ENCODE peak calls at places on chromosomes 5 and 9, in six cellular contexts. H is choroid plexus epithelial cell; Y is stimulated activated CD8-positive, alpha-beta memory T cell treated with anti-CD3 and anti-CD28 coated beads, Interleukin-4, amount 100 ng/mL, for 4 hours; E is LoVo; T is HFFc6; G is ecto neural progenitor cell. D is an unnamed sample.

GRCh38 chr9:9614607-9615006 is 998.2 kb downstream of the PTPRD start:
- DNase-seq in H (no peak), Y (no peak), E (no peak), T (no peak), G (no peak), D (no peak)

GRCh38 chr9:93606187-93606586 is 29.8 kb downstream of the PHF2 start:
- DNase-seq in H (no peak), Y (no peak), E (no peak), T (no peak), G (no peak), D (no peak)

GRCh38 chr9:121778252-121779225 is 127.1 kb downstream of the DAB2IP start:
- DNase-seq in H (peak), Y (no peak), E (no peak), T (peak), G (no peak), D (no peak)

GRCh38 chr9:95771556-95772280 is 103.8 kb upstream of the ERCC6L2 start:
- DNase-seq in H (peak), Y (no peak), E (no peak), T (no peak), G (peak), D (no peak)

GRCh38 chr5:134509308-134510040 is 16.0 kb upstream of the JADE2 start:
- DNase-seq in H (no peak), Y (no peak), E (peak), T (peak), G (no peak), D (peak)

GRCh38 chr9:133711428-133712220 is 26.5 kb downstream of the SARDH start:
- DNase-seq in H (peak), Y (no peak), E (no peak), T (peak), G (no peak), D (peak)

GRCh38 chr9:127360829-127361228 is 36.1 kb upstream of the SLC2A8 start:
- DNase-seq in H (peak), Y (no peak), E (no peak), T (no peak), G (no peak), D (no peak)

GRCh38 chr9:87324613-87325194 is 173.0 kb upstream of the DAPK1 start:
- DNase-seq in H (peak), Y (no peak), E (peak), T (peak), G (no peak), D (peak)

GRCh38 chr5:53942724-53943123 is 367.6 kb downstream of the ARL15 start:
- DNase-seq in H (peak), Y (no peak), E (no peak), T (peak), G (no peak), D (no peak)

GRCh38 chr5:135245521-135246499 is 153.2 kb downstream of the MACROH2A1 start:
- DNase-seq in H (peak), Y (no peak), E (no peak), T (peak), G (peak), D (peak)

GRCh38 chr5:10695055-10695649 is 65.9 kb downstream of the DAP start:
- DNase-seq in H (peak), Y (no peak), E (peak), T (peak), G (peak), D (peak)

GRCh38 chr9:114405294-114406034 is 17.7 kb upstream of the AKNA start:
- DNase-seq in H (peak), Y (peak), E (peak), T (peak), G (peak), D (peak)

GRCh38 chr5:112703866-112704820 is 33.5 kb upstream of the APC start:
- DNase-seq in H (peak), Y (no peak), E (no peak), T (peak), G (no peak), D (no peak)